ENCODE peak calls at places on chromosomes 3 and 15, in nine cellular contexts. Y is fibroblast of the aortic adventitia, S is hippocampal formation, U is NCI-H460, D is choroid plexus epithelial cell, F is fibroblast of lung, N is heart left ventricle, B is fibroblast of pulmonary artery, A is Right ventricle myocardium superior. G is an unnamed sample.
A peak's percentile ranks its signal among the peaks of the same experiment; 100 is the strongest.

GRCh38 chr3:175656451-175656850 is 797.3 kb downstream of the NAALADL2 start:
- DNase-seq in Y (no peak), S (no peak), U (no peak), D (no peak), F (no peak), N (no peak), B (no peak), A (no peak), G (no peak)

GRCh38 chr3:157618075-157618760 is 115.0 kb upstream of the VEPH1 start:
- DNase-seq in Y (peak; percentile 85), S (peak; percentile 82), U (peak; percentile 43), D (peak; percentile 81), F (peak; percentile 83), N (no peak), B (peak; percentile 80), A (no peak), G (peak; percentile 88)

GRCh38 chr15:75661041-75661778 is 13.5 kb downstream of the SNX33 start:
- DNase-seq in Y (peak; percentile 95), S (no peak), U (peak; percentile 38), D (peak; percentile 97), F (peak; percentile 91), N (peak; percentile 90), B (peak; percentile 93), A (peak; percentile 90), G (peak; percentile 97)

GRCh38 chr15:28147827-28148226 is 48.7 kb upstream of the OCA2 start:
- DNase-seq in Y (no peak), S (no peak), U (no peak), D (peak; percentile 37), F (no peak), N (no peak), B (no peak), A (no peak), G (no peak)

GRCh38 chr3:47645551-47645950 is 66.9 kb upstream of the CSPG5 start:
- DNase-seq in Y (no peak), S (no peak), U (no peak), D (peak; percentile 38), F (no peak), N (no peak), B (peak; percentile 14), A (no peak), G (peak; percentile 19)

GRCh38 chr15:60006808-60007346 is 2.8 kb downstream of the FOXB1 start:
- DNase-seq in Y (no peak), S (no peak), U (no peak), D (no peak), F (no peak), N (no peak), B (no peak), A (no peak), G (no peak)

GRCh38 chr3:165895919-165896318 is 58.7 kb upstream of the BCHE start:
- DNase-seq in Y (no peak), S (no peak), U (no peak), D (no peak), F (peak; percentile 14), N (no peak), B (peak; percentile 2), A (no peak), G (no peak)

GRCh38 chr3:8239718-8240698 is 261.6 kb upstream of the LMCD1 start:
- DNase-seq in Y (peak; percentile 73), S (peak; percentile 16), U (peak; percentile 30), D (peak; percentile 78), F (peak; percentile 73), N (no peak), B (peak; percentile 75), A (no peak), G (peak; percentile 71)

GRCh38 chr3:155211266-155211665 is 82.2 kb downstream of the STRIT1 start:
- DNase-seq in Y (no peak), S (no peak), U (no peak), D (no peak), F (peak; percentile 36), N (no peak), B (no peak), A (no peak), G (no peak)

GRCh38 chr3:70608434-70608833 is 296.0 kb upstream of the MDFIC2 start:
- DNase-seq in Y (no peak), S (no peak), U (no peak), D (no peak), F (no peak), N (no peak), B (no peak), A (no peak), G (no peak)

GRCh38 chr3:55169608-55170010 is 241.8 kb upstream of the LRTM1 start:
- DNase-seq in Y (peak; percentile 97), S (no peak), U (no peak), D (peak; percentile 97), F (peak; percentile 99), N (no peak), B (peak; percentile 95), A (no peak), G (peak; percentile 90)

GRCh38 chr3:113773381-113773780 is 26.5 kb downstream of the ATP6V1A start:
- DNase-seq in Y (peak; percentile 71), S (no peak), U (no peak), D (peak; percentile 67), F (peak; percentile 78), N (no peak), B (peak; percentile 58), A (no peak), G (peak; percentile 55)

GRCh38 chr15:78065973-78066946 is 11.3 kb downstream of the TBC1D2B start:
- DNase-seq in Y (peak; percentile 76), S (no peak), U (no peak), D (peak; percentile 54), F (no peak), N (no peak), B (no peak), A (no peak), G (no peak)

GRCh38 chr3:12280333-12280732 is 8.5 kb upstream of the PPARG start:
- DNase-seq in Y (no peak), S (no peak), U (no peak), D (peak; percentile 55), F (no peak), N (no peak), B (no peak), A (no peak), G (no peak)

GRCh38 chr3:63228677-63229076 is 49.4 kb upstream of the SYNPR start:
- DNase-seq in Y (peak; percentile 57), S (peak; percentile 60), U (peak; percentile 32), D (peak; percentile 51), F (peak; percentile 69), N (no peak), B (peak; percentile 43), A (no peak), G (peak; percentile 78)

GRCh38 chr3:41808618-41809017 is 153.3 kb downstream of the ULK4 start:
- DNase-seq in Y (no peak), S (no peak), U (no peak), D (no peak), F (no peak), N (no peak), B (no peak), A (no peak), G (no peak)

GRCh38 chr3:14616606-14617507 is 34.7 kb upstream of the CCDC174 start:
- DNase-seq in Y (no peak), S (no peak), U (no peak), D (no peak), F (no peak), N (no peak), B (no peak), A (no peak), G (no peak)

GRCh38 chr3:194993896-194994295 is 277.1 kb downstream of the XXYLT1 start:
- DNase-seq in Y (no peak), S (no peak), U (no peak), D (no peak), F (no peak), N (no peak), B (no peak), A (no peak), G (no peak)

GRCh38 chr3:150114273-150114672 is 143.6 kb upstream of the PFN2 start:
- DNase-seq in Y (no peak), S (no peak), U (no peak), D (no peak), F (no peak), N (no peak), B (no peak), A (no peak), G (no peak)

GRCh38 chr15:43911235-43911661 is 84.4 kb downstream of the WDR76 start:
- DNase-seq in Y (peak; percentile 99), S (no peak), U (no peak), D (peak; percentile 98), F (peak; percentile 90), N (peak; percentile 46), B (peak; percentile 97), A (peak; percentile 56), G (peak; percentile 75)

GRCh38 chr3:171349392-171349791 is 110.8 kb downstream of the TNIK start:
- DNase-seq in Y (no peak), S (no peak), U (no peak), D (no peak), F (no peak), N (no peak), B (no peak), A (no peak), G (peak; percentile 10)

GRCh38 chr3:43855674-43856299 is 165.0 kb downstream of the ABHD5 start:
- DNase-seq in Y (peak; percentile 52), S (peak; percentile 51), U (peak; percentile 48), D (peak; percentile 84), F (peak; percentile 69), N (peak; percentile 52), B (peak; percentile 74), A (peak; percentile 54), G (peak; percentile 67)

GRCh38 chr15:58521293-58521991 is 89.7 kb downstream of the LIPC start:
- DNase-seq in Y (peak; percentile 39), S (peak; percentile 51), U (no peak), D (peak; percentile 78), F (peak; percentile 51), N (peak; percentile 66), B (peak; percentile 90), A (peak; percentile 70), G (peak; percentile 36)

GRCh38 chr3:46667061-46667621 is 26.3 kb downstream of the ALS2CL start:
- DNase-seq in Y (no peak), S (no peak), U (no peak), D (no peak), F (no peak), N (peak; percentile 35), B (no peak), A (no peak), G (no peak)

GRCh38 chr3:194640829-194641228 is 7.6 kb upstream of the TMEM44 start:
- DNase-seq in Y (peak; percentile 17), S (no peak), U (no peak), D (peak; percentile 64), F (peak; percentile 24), N (no peak), B (peak; percentile 62), A (no peak), G (peak; percentile 33)

GRCh38 chr15:80695911-80696651 is 971 bp downstream of the ABHD17C start:
- DNase-seq in Y (peak; percentile 29), S (no peak), U (peak; percentile 17), D (no peak), F (peak; percentile 53), N (no peak), B (no peak), A (peak; percentile 42), G (peak; percentile 55)

GRCh38 chr3:81638480-81638879 is 123.0 kb downstream of the GBE1 start:
- DNase-seq in Y (no peak), S (no peak), U (no peak), D (no peak), F (no peak), N (no peak), B (no peak), A (no peak), G (no peak)

GRCh38 chr3:69665026-69665739 is 74.1 kb upstream of the MITF start:
- DNase-seq in Y (peak; percentile 24), S (peak; percentile 4), U (peak; percentile 46), D (peak; percentile 72), F (no peak), N (peak; percentile 55), B (peak; percentile 46), A (peak; percentile 41), G (no peak)

GRCh38 chr3:188233320-188233719 is 79.4 kb downstream of the LPP start:
- DNase-seq in Y (peak; percentile 55), S (no peak), U (no peak), D (no peak), F (peak; percentile 44), N (no peak), B (no peak), A (no peak), G (no peak)

G was measured in adipocyte.